ENCODE peak calls at places on chromosomes 3 and 15, in six cellular contexts. A is GM12878, C is HepG2, I is A549, H is upper lobe of left lung, Q is K562. R is an unnamed sample.
A peak's percentile ranks its signal among the peaks of the same experiment; 100 is the strongest.

GRCh38 chr3:110165344-110165743 is 828.0 kb upstream of the DPPA4 start:
- ATAC-seq in I (no peak), Q (no peak), A (no peak), C (no peak), H (no peak), R (no peak)

GRCh38 chr3:39447637-39448483 is 19.6 kb upstream of the MOBP start:
- ATAC-seq in A (peak; percentile 98), C (peak; percentile 98), H (peak; percentile 92), I (peak; percentile 93), Q (peak; percentile 98), R (peak; percentile 87)

GRCh38 chr15:95845862-95846515 is 484.5 kb upstream of the NR2F2 start:
- ATAC-seq in C (peak; percentile 64), H (no peak), A (peak; percentile 58), Q (peak; percentile 44), I (no peak), R (peak; percentile 34)

GRCh38 chr3:121995190-121996137 is 26.6 kb downstream of the ILDR1 start:
- ATAC-seq in Q (peak; percentile 96), I (peak; percentile 87), C (peak; percentile 99), H (peak; percentile 73), A (peak; percentile 72), R (peak; percentile 52)

GRCh38 chr3:128068156-128068620 is 16.0 kb downstream of the SEC61A1 start:
- ATAC-seq in Q (peak; percentile 81), A (peak; percentile 68), I (peak; percentile 57), H (peak; percentile 45), C (peak; percentile 41), R (no peak)

GRCh38 chr3:129555176-129555575 is 12.2 kb downstream of the H1-8 start:
- ATAC-seq in I (no peak), C (no peak), H (no peak), Q (no peak), A (no peak), R (no peak)

GRCh38 chr15:88744548-88745020 is 58.7 kb upstream of the ACAN start:
- ATAC-seq in Q (no peak), I (no peak), A (no peak), H (no peak), C (no peak), R (no peak)

GRCh38 chr15:69573815-69574472 is 121.3 kb downstream of the RPLP1 start:
- ATAC-seq in Q (no peak), A (peak; percentile 40), H (no peak), C (no peak), I (no peak), R (no peak)

GRCh38 chr15:73183071-73183470 is 130.8 kb downstream of the NEO1 start:
- ATAC-seq in H (no peak), C (no peak), I (no peak), Q (no peak), A (no peak), R (no peak)

GRCh38 chr3:77411334-77411733 is 371.4 kb downstream of the ROBO2 start:
- ATAC-seq in A (no peak), Q (no peak), I (no peak), H (no peak), C (no peak), R (no peak)

GRCh38 chr15:82712036-82712435 is 2.4 kb upstream of the AP3B2 start:
- ATAC-seq in Q (no peak), I (no peak), H (no peak), A (no peak), C (no peak), R (no peak)

GRCh38 chr3:128889139-128889894 is 9.9 kb downstream of the ACAD9 start:
- ATAC-seq in C (no peak), Q (no peak), A (no peak), I (no peak), H (no peak), R (no peak)

GRCh38 chr3:183933160-183933559 is 48.5 kb upstream of the PARL start:
- ATAC-seq in H (no peak), I (no peak), Q (no peak), C (no peak), A (no peak), R (no peak)

GRCh38 chr15:34693053-34693744 is 61.6 kb downstream of the GJD2 start:
- ATAC-seq in H (no peak), I (no peak), A (no peak), C (no peak), Q (no peak), R (no peak)

GRCh38 chr15:68421798-68422402 is 10.1 kb downstream of the ITGA11 start:
- ATAC-seq in A (no peak), H (peak; percentile 4), Q (no peak), I (no peak), C (no peak), R (no peak)

GRCh38 chr3:126733061-126733430 is 29.0 kb downstream of the CHCHD6 start:
- ATAC-seq in H (no peak), A (no peak), I (no peak), C (no peak), Q (no peak), R (no peak)

GRCh38 chr3:115704661-115705338 is 81.5 kb downstream of the GAP43 start:
- ATAC-seq in C (no peak), H (peak; percentile 47), Q (no peak), I (no peak), A (peak; percentile 49), R (no peak)

GRCh38 chr3:116640119-116640518 is 69.5 kb upstream of the TUSC7 start:
- ATAC-seq in I (no peak), H (no peak), A (no peak), Q (no peak), C (no peak), R (no peak)

GRCh38 chr3:96354106-96354505 is 460.3 kb upstream of the EPHA6 start:
- ATAC-seq in H (no peak), I (no peak), Q (no peak), C (no peak), A (no peak), R (no peak)

DNA sequence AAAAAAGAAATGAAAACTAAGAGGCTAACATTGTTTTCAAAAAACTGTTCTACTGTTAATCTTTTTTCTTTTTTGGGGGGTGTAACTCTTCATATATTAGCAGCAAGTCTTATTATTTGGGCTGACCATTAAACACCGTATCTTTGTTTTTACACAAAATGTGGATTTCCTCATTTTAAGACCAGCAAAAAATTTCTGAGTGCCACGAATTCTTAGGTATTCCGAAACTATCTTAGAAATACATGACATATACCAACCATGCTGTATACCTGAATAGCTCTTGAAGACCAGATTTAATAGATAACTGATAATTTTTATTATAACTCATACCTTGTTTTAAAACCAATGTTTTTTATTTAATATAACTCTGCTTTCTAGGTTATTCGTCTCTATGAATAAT is 620 bp upstream of the TTC23 start:
- ATAC-seq in I (no peak), A (no peak), C (no peak), H (no peak), Q (no peak), R (no peak)
- H3K27ac ChIP-seq in I (peak overlapping the region; percentile 90), A (peak overlapping the region; percentile 84), C (peak overlapping the region; percentile 98), H (peak overlapping the region; percentile 47), Q (no peak overlapping the region), R (peak overlapping the region; percentile 94)

GRCh38 chr3:54790046-54790445 is 137.8 kb downstream of the LRTM1 start:
- ATAC-seq in I (no peak), A (no peak), Q (no peak), H (no peak), C (no peak), R (no peak)

GRCh38 chr3:54791552-54792156 is 136.2 kb downstream of the LRTM1 start:
- ATAC-seq in C (no peak), H (no peak), A (no peak), Q (no peak), I (no peak), R (no peak)

DNA sequence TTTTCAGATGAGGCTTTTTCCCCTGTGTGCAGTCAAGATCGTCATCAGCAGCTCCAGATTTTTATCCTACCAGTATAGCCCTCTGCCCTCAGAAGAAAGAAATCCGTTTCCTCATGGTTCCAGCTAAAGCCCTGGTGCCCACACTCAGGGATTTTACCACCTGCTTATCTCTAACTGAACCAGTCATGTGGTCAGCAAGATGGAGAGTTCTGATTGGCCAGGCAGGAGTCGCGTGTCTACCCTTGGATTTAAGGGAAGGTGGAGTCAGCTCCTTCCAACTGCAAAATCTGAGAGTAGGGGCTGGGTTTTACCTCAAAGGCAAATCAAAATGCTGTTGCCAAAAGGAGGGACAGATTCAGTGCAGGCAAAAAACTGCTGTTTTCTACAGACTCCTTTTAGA is 135.3 kb downstream of the LRTM1 start:
- ATAC-seq in Q (no peak), I (no peak), H (no peak), C (no peak), A (no peak), R (no peak)
- TF ChIP-seq CTCF in Q (no peak), I (no peak), H (no peak), C (no peak), A (no peak), R (no peak)

GRCh38 chr3:171811059-171811912 is 1.0 kb upstream of the PLD1 start:
- ATAC-seq in Q (peak; percentile 5), H (peak; percentile 75), I (peak; percentile 65), A (no peak), C (no peak), R (peak; percentile 71)

GRCh38 chr3:171809513-171810277 is 588 bp downstream of the PLD1 start:
- ATAC-seq in Q (peak; percentile 66), H (peak; percentile 84), A (peak; percentile 64), I (peak; percentile 73), C (peak; percentile 78), R (peak; percentile 77)

GRCh38 chr3:171812811-171813210 is 2.5 kb upstream of the PLD1 start:
- ATAC-seq in C (no peak), H (no peak), Q (no peak), A (no peak), I (no peak), R (no peak)

GRCh38 chr3:171811913-171812321 is 1.6 kb upstream of the PLD1 start:
- ATAC-seq in Q (no peak), I (no peak), A (no peak), H (no peak), C (no peak), R (no peak)

DNA sequence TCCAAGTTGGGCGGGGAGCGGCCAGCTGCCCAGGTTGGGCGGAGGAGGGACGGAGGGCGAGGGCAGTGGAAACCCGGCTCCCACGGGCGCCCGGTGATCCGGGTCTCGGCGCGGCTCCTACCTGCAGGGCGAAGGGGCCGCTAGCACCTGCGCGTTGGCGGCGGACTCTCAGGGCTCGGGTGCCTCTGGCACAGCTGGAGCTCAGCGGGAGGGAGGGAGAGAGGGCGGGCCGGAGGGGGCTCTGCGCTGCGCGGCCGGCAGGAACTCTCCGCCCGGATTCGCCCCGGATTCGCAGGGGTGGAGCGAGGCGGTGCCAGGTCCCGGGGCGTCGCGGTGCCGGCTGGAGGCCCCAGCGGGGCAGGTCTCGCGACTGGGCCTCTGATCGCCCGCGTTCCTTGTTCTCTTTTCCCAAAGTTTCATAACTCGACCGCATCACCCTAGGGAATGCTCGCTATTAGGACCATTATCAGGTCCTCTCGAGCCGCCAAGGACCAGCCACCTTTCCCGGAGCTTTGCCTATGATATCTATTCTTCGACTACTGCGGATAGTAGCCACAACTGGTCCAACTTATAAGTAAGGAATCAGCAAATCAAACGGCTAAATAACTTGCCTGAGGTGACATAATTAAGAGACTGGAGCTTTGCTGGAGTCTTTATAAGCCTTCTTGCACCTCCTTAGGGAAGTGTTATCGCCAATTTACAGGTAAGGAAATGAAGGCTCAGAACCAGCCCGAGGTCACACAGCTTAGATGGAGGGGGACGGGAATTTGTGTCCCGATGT is at the start of gene PLD1:
- ATAC-seq in A (peak; percentile 72), H (peak; percentile 87), I (peak; percentile 80), C (peak; percentile 87), Q (peak; percentile 83), R (peak; percentile 73)
- TF ChIP-seq EP300 in A (peak; percentile 6), H (no peak), I (no peak), C (no peak), Q (no peak), R (no peak)

DNA sequence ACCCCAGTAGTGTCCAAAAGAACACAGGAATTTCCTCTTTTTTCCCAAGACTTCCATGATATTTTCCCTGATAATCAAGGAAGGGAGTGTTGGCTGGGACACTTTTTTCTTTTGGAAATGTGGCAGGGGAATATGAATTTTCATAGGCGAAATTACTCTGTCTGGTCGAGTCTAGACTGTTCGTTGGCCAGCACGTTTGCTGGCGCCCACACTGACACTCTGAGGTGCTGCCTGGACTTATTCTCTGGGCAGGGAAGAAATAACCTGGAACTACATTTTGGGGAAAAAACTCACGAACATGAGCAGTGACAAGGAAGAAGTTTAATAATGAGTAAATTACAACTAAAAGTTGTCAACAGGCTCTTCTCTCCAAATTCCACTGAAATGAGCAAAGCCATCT is 209.3 kb upstream of the CTDSPL start:
- ATAC-seq in H (peak; percentile 61), C (no peak), A (no peak), I (no peak), Q (no peak), R (no peak)
- H3K27ac ChIP-seq in H (no peak overlapping the region), C (no peak overlapping the region), A (no peak overlapping the region), I (no peak overlapping the region), Q (no peak overlapping the region), R (peak overlapping the region; percentile 42)

R was measured in gastroesophageal sphincter.